ENCODE peak calls at places on chromosomes 3 and 15, in six cellular contexts. G is pancreas, L is NT2/D1, Q is heart right ventricle, Y is ascending aorta, R is SJSA1. U is an unnamed sample.

GRCh38 chr3:13339833-13340232 is 80.3 kb downstream of the NUP210 start:
- DNase-seq in L (no peak), G (peak; percentile 65), Y (no peak), R (no peak), Q (no peak), U (no peak)

GRCh38 chr3:105904683-105905320 is 36.0 kb upstream of the CBLB start:
- DNase-seq in Q (no peak), R (no peak), L (no peak), G (no peak), Y (no peak), U (no peak)

GRCh38 chr3:32334675-32335074 is 57.0 kb upstream of the CMTM7 start:
- DNase-seq in R (no peak), G (no peak), L (no peak), Q (no peak), Y (no peak), U (no peak)

GRCh38 chr3:52086461-52086860 is 30.1 kb upstream of the DUSP7 start:
- DNase-seq in L (no peak), Q (no peak), G (peak; percentile 33), R (no peak), Y (no peak), U (no peak)

GRCh38 chr15:31396881-31397560 is 70.4 kb downstream of the KLF13 start:
- DNase-seq in R (peak; percentile 82), Y (peak; percentile 95), Q (peak; percentile 95), G (peak; percentile 93), L (peak; percentile 71), U (peak; percentile 97)

GRCh38 chr3:153704115-153704514 is 417.1 kb upstream of the ARHGEF26 start:
- DNase-seq in Q (no peak), Y (no peak), L (no peak), R (no peak), G (no peak), U (no peak)

GRCh38 chr3:196611761-196612483 is 27.6 kb upstream of the NRROS start:
- DNase-seq in R (no peak), Q (no peak), G (no peak), Y (no peak), L (no peak), U (no peak)

GRCh38 chr3:15679306-15679705 is 77.8 kb downstream of the BTD start:
- DNase-seq in Y (no peak), L (no peak), Q (no peak), R (no peak), G (no peak), U (no peak)

GRCh38 chr15:89322822-89323221 is 11.8 kb downstream of the POLG start:
- DNase-seq in R (no peak), Q (no peak), L (no peak), G (no peak), Y (no peak), U (no peak)

GRCh38 chr3:130341388-130341787 is 4.1 kb upstream of the COL6A5 start:
- DNase-seq in Q (no peak), L (no peak), Y (no peak), R (no peak), G (no peak), U (no peak)

GRCh38 chr3:197445886-197446631 is 109.7 kb downstream of the BDH1 start:
- DNase-seq in L (no peak), Q (no peak), Y (no peak), R (no peak), G (no peak), U (no peak)

GRCh38 chr3:196227629-196228493 is 11.5 kb downstream of the SLC51A start:
- DNase-seq in L (no peak), Y (no peak), Q (no peak), G (no peak), R (no peak), U (no peak)

GRCh38 chr3:4524423-4524769 is 31.2 kb downstream of the ITPR1 start:
- DNase-seq in Q (no peak), L (no peak), G (no peak), R (no peak), Y (no peak), U (no peak)

GRCh38 chr3:23607184-23607847 is 198.4 kb upstream of the UBE2E1 start:
- DNase-seq in G (no peak), L (no peak), Y (no peak), R (no peak), Q (no peak), U (no peak)

GRCh38 chr3:52005571-52005986 is 9.9 kb upstream of the RPL29 start:
- DNase-seq in L (peak; percentile 59), Y (no peak), R (no peak), G (peak; percentile 90), Q (no peak), U (no peak)

GRCh38 chr3:42557849-42558248 is 23.9 kb downstream of the SEC22C start:
- DNase-seq in Y (no peak), G (no peak), L (peak; percentile 18), Q (no peak), R (no peak), U (no peak)

GRCh38 chr3:190773948-190774347 is 88.5 kb downstream of the GMNC start:
- DNase-seq in G (no peak), Y (no peak), R (no peak), Q (no peak), L (no peak), U (no peak)

GRCh38 chr3:188776447-188776846 is 395.3 kb upstream of the TPRG1 start:
- DNase-seq in R (no peak), Y (no peak), G (no peak), Q (no peak), L (no peak), U (no peak)

GRCh38 chr3:11118181-11118682 is 36.1 kb upstream of the HRH1 start:
- DNase-seq in Y (no peak), G (no peak), R (no peak), L (no peak), Q (no peak), U (no peak)

GRCh38 chr3:180684807-180685206 is 5.5 kb upstream of the CCDC39 start:
- DNase-seq in R (no peak), Q (no peak), G (no peak), L (no peak), Y (no peak), U (no peak)

GRCh38 chr3:47884603-47885002 is 81.7 kb downstream of the DHX30 start:
- DNase-seq in Q (no peak), L (no peak), R (no peak), Y (no peak), G (no peak), U (no peak)

GRCh38 chr3:12588674-12589054 is 31.8 kb downstream of the MKRN2 start:
- DNase-seq in Q (no peak), Y (no peak), R (no peak), L (no peak), G (no peak), U (no peak)

GRCh38 chr15:92883643-92884458 is 16.3 kb upstream of the CHD2 start:
- DNase-seq in R (no peak), G (no peak), L (no peak), Y (no peak), Q (no peak), U (no peak)

GRCh38 chr15:78133801-78134200 is 2.6 kb upstream of the CIB2 start:
- DNase-seq in R (no peak), Q (no peak), L (no peak), Y (no peak), G (no peak), U (no peak)

GRCh38 chr15:86016750-86017149 is 62.9 kb upstream of the AGBL1 start:
- DNase-seq in Y (no peak), R (no peak), Q (no peak), L (no peak), G (no peak), U (no peak)

GRCh38 chr15:79978694-79979519 is 7.9 kb upstream of the BCL2A1 start:
- DNase-seq in Y (no peak), G (no peak), Q (no peak), L (no peak), R (no peak), U (no peak)

GRCh38 chr15:60396964-60397771 is 618 bp downstream of the ANXA2 start:
- DNase-seq in L (no peak), Q (peak; percentile 68), R (peak; percentile 86), G (peak; percentile 76), Y (peak; percentile 89), U (peak; percentile 83)

GRCh38 chr3:4587061-4587837 is 94.1 kb downstream of the ITPR1 start:
- DNase-seq in R (no peak), L (no peak), Y (no peak), Q (no peak), G (no peak), U (no peak)

GRCh38 chr3:41522620-41523019 is 323.3 kb downstream of the CTNNB1 start:
- DNase-seq in R (no peak), G (peak; percentile 36), Q (no peak), L (no peak), Y (no peak), U (no peak)

GRCh38 chr3:194070634-194071409 is 65.1 kb upstream of the HES1 start:
- DNase-seq in L (peak; percentile 54), Q (peak; percentile 89), Y (peak; percentile 95), R (peak; percentile 89), G (peak; percentile 96), U (peak; percentile 88)

GRCh38 chr15:53808058-53808703 is 48.7 kb upstream of the WDR72 start:
- DNase-seq in G (no peak), L (no peak), Q (no peak), Y (no peak), R (no peak), U (no peak)

GRCh38 chr3:154040283-154040682 is 80.9 kb upstream of the ARHGEF26 start:
- DNase-seq in Q (no peak), L (no peak), Y (no peak), R (no peak), G (no peak), U (no peak)

GRCh38 chr3:11186771-11187170 is 32.5 kb downstream of the HRH1 start:
- DNase-seq in L (no peak), R (no peak), Y (no peak), G (no peak), Q (no peak), U (no peak)

DNA sequence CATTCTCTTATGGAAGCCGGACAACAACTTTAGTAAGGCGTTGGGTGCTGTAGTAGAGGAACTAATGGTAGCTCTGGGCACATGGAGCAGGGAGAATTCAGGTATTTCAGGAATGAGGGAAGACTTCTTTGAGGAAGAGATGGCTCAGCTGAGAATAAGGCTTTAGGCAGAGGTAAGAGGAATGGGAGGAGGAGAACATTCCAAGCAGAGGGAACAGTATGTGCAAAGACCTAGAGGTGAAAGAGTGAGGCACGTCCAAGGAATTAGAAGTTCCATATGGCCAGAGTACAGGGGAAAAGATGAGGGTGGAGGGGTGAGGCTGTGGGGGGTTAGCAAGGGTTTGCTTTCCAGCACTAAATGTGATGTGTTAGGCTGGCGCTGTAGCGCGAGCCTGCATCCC is 1.6 kb upstream of the SV2B start:
- DNase-seq in R (no peak), Y (no peak), L (no peak), Q (no peak), G (no peak), U (no peak)
- H3K4me3 ChIP-seq in R (no peak overlapping the region), Y (no peak overlapping the region), L (no peak overlapping the region), Q (no peak overlapping the region), G (no peak overlapping the region), U (no peak overlapping the region)

GRCh38 chr15:57476533-57476975 is 100.2 kb downstream of the CGNL1 start:
- DNase-seq in Y (no peak), Q (no peak), G (no peak), L (no peak), R (no peak), U (no peak)
- H3K4me1 ChIP-seq in Y (no peaks in the 10 kb centered on the region), Q (peaks cover 2% of the 10 kb centered on the region), G (peaks cover 56% of the 10 kb centered on the region), L (no peaks in the 10 kb centered on the region), R (peaks cover 28% of the 10 kb centered on the region), U (peaks cover 5% of the 10 kb centered on the region)

GRCh38 chr15:26970712-26971210 is at the start of gene GABRG3:
- DNase-seq in R (no peak), Y (no peak), L (no peak), Q (no peak), G (peak; percentile 48), U (no peak)
- H3K4me3 ChIP-seq in R (no peak within 1 kb of the TSS), Y (no peak within 1 kb of the TSS), L (peak within 1 kb of the TSS; percentile 57), Q (no peak within 1 kb of the TSS), G (no peak within 1 kb of the TSS), U (peak within 1 kb of the TSS; percentile 7)

GRCh38 chr3:65967376-65967775 is 71.3 kb downstream of the MAGI1 start:
- DNase-seq in R (no peak), Q (no peak), Y (no peak), L (no peak), G (no peak), U (no peak)
- H3K4me1 ChIP-seq in R (peaks cover 17% of the 10 kb centered on the region), Q (peaks cover 4% of the 10 kb centered on the region), Y (no peaks in the 10 kb centered on the region), L (peaks cover 3% of the 10 kb centered on the region), G (no peaks in the 10 kb centered on the region), U (peaks cover 19% of the 10 kb centered on the region)

U was measured in RWPE2.